ENCODE peak calls at places on chromosome 14, in eight cellular contexts. B, W, X, N, T, V, A and S are unnamed samples.
A peak's percentile ranks its signal among the peaks of the same experiment; 100 is the strongest.

GRCh38 chr14:67875175-67876006 is 55.8 kb downstream of the RAD51B start:
- DNase-seq in B (no peak), W (no peak), X (no peak), N (no peak), T (no peak), V (no peak), A (no peak), S (no peak)

GRCh38 chr14:60506985-60507829 is 1.7 kb upstream of the SIX6 start:
- DNase-seq in B (no peak), W (no peak), X (peak; percentile 54), N (no peak), T (no peak), V (no peak), A (no peak), S (peak; percentile 59)

GRCh38 chr14:98952595-98953325 is 319.2 kb downstream of the BCL11B start:
- DNase-seq in B (peak; percentile 84), W (no peak), X (no peak), N (peak; percentile 84), T (no peak), V (no peak), A (peak; percentile 85), S (peak; percentile 89)

GRCh38 chr14:104108570-104109060 is 23.1 kb downstream of the ASPG start:
- DNase-seq in B (no peak), W (no peak), X (peak; percentile 56), N (no peak), T (no peak), V (no peak), A (no peak), S (peak; percentile 83)

GRCh38 chr14:23877538-23878180 is 75.9 kb upstream of the DHRS4 start:
- DNase-seq in B (no peak), W (no peak), X (no peak), N (no peak), T (no peak), V (no peak), A (peak; percentile 8), S (no peak)

GRCh38 chr14:53355581-53356112 is 202.5 kb upstream of the DDHD1 start:
- DNase-seq in B (peak; percentile 65), W (peak; percentile 82), X (peak; percentile 89), N (peak; percentile 60), T (no peak), V (no peak), A (peak; percentile 65), S (peak; percentile 37)

GRCh38 chr14:100541621-100542560 is 45.3 kb downstream of the BEGAIN start:
- DNase-seq in B (no peak), W (no peak), X (no peak), N (no peak), T (no peak), V (no peak), A (no peak), S (peak; percentile 83)

GRCh38 chr14:73743431-73743931 is 29.3 kb upstream of the PNMA1 start:
- DNase-seq in B (no peak), W (no peak), X (no peak), N (no peak), T (peak; percentile 18), V (peak; percentile 68), A (no peak), S (peak; percentile 89)

GRCh38 chr14:73457050-73457934 is 1.1 kb downstream of the NUMB start:
- DNase-seq in B (peak; percentile 78), W (peak; percentile 33), X (peak; percentile 55), N (peak; percentile 11), T (no peak), V (peak; percentile 32), A (peak; percentile 83), S (peak; percentile 80)

DNA sequence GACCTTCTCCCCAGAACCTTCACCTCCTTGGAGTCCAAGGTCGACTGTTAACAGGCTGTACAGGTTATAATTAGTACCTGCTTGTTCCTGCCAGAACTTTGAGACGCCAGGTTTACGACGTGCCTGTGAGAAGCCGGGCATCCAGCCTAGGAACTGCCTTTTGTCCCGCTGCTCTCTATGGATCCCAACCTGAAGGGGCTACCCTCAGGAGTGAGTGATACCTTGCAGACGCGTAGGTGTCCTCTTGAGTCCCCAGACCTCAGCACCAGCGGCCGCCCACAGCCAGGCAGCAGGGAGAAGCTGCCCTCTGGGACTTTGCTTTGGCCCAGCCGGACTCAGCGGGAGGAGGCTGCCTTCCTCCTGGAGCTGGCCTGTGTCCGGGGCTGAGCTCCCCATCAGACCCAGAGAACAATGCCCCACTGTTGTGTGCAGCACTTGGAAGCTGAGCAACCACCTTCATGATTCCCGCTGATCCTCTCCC is 16.2 kb downstream of the SYNE3 start:
- DNase-seq in B (no peak), W (no peak), X (no peak), N (no peak), T (no peak), V (no peak), A (no peak), S (no peak)
- H3K4me1 ChIP-seq in B (peaks cover 4% of the 10 kb centered on the region), W (peaks cover 42% of the 10 kb centered on the region), X (peaks cover 6% of the 10 kb centered on the region), N (peaks cover 46% of the 10 kb centered on the region), T (peaks cover 86% of the 10 kb centered on the region), V (peaks cover 63% of the 10 kb centered on the region), A (peaks cover 34% of the 10 kb centered on the region), S (peaks cover 44% of the 10 kb centered on the region)

GRCh38 chr14:79280400-79280670 is 931.0 kb downstream of the DIO2 start:
- DNase-seq in B (no peak), W (no peak), X (no peak), N (no peak), T (no peak), V (no peak), A (no peak), S (no peak)
- H3K4me2 ChIP-seq in B (peak overlapping the region; percentile 96), W (peak overlapping the region; percentile 89), X (peak overlapping the region; percentile 93), N (peak overlapping the region; percentile 81), T (no peak overlapping the region), V (no peak overlapping the region), A (no peak overlapping the region), S (peak overlapping the region; percentile 75)

GRCh38 chr14:30888480-30889243 is 14.3 kb downstream of the COCH start:
- DNase-seq in B (no peak), W (no peak), X (no peak), N (no peak), T (no peak), V (no peak), A (no peak), S (no peak)

GRCh38 chr14:30894923-30895515 is 20.7 kb downstream of the COCH start:
- DNase-seq in B (no peak), W (no peak), X (no peak), N (no peak), T (no peak), V (no peak), A (no peak), S (no peak)

GRCh38 chr14:30896435-30896834 is 22.1 kb downstream of the COCH start:
- DNase-seq in B (no peak), W (no peak), X (no peak), N (no peak), T (no peak), V (no peak), A (no peak), S (no peak)

GRCh38 chr14:30889244-30889594 is 14.9 kb downstream of the COCH start:
- DNase-seq in B (no peak), W (no peak), X (no peak), N (no peak), T (no peak), V (no peak), A (no peak), S (no peak)

DNA sequence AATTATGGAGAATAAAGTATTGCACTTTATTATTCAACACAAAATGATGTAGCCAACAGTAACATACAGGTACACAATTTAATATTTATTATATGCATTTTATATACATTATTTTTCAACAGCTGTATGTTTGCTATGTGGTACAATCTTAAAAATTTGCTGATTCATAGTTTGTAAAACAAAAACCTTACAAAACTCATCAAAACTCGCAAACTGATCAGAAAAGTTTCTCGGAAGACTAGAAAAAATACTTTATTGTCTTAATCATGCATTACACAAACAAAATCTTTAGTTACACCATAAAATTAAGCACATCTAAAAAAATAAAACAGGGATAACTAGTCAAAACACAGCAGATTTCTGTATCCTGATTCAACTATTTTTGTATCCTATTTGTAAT is 19.5 kb downstream of the COCH start:
- DNase-seq in B (no peak), W (no peak), X (no peak), N (no peak), T (no peak), V (no peak), A (no peak), S (no peak)
- H4K20me1 ChIP-seq in B (no peaks in the 10 kb centered on the region), W (peaks cover 3% of the 10 kb centered on the region), X (no peaks in the 10 kb centered on the region), N (no peaks in the 10 kb centered on the region), T (no peaks in the 10 kb centered on the region), V (no peaks in the 10 kb centered on the region), A (no peaks in the 10 kb centered on the region), S (peaks cover 7% of the 10 kb centered on the region)

GRCh38 chr14:79544671-79545070 is 666.6 kb downstream of the DIO2 start:
- DNase-seq in B (no peak), W (peak; percentile 95), X (no peak), N (peak; percentile 14), T (no peak), V (no peak), A (peak; percentile 20), S (no peak)

GRCh38 chr14:79543966-79544365 is 667.3 kb downstream of the DIO2 start:
- DNase-seq in B (no peak), W (peak; percentile 66), X (peak; percentile 68), N (peak; percentile 61), T (no peak), V (peak; percentile 2), A (peak; percentile 44), S (no peak)

GRCh38 chr14:79540394-79540793 is 670.9 kb downstream of the DIO2 start:
- DNase-seq in B (no peak), W (no peak), X (no peak), N (no peak), T (no peak), V (no peak), A (no peak), S (no peak)

GRCh38 chr14:79542121-79542520 is 669.2 kb downstream of the DIO2 start:
- DNase-seq in B (no peak), W (no peak), X (no peak), N (no peak), T (no peak), V (no peak), A (no peak), S (no peak)

DNA sequence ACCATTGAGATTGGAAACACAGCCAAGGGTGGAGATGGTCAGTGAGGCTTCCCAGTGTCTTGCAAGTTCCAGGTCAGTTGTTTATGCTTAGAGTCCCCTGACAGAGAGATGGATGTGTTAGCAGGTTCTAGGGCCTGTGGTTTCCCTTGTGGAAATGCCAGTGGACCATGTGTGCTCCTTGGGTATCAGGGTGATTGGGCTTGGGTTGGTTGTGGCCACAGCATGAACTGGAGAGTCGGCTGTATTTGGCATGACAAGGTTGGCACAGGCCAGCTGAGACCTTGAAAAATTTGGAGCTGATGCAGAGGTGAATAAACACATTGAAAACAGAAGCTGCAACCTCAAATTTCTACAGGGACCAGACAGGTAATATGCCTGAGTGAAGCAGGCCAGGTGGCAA is 668.0 kb downstream of the DIO2 start:
- DNase-seq in B (no peak), W (no peak), X (no peak), N (no peak), T (no peak), V (no peak), A (no peak), S (no peak)
- H3K4me1 ChIP-seq in B (no peaks in the 10 kb centered on the region), W (peaks cover 16% of the 10 kb centered on the region), X (peaks cover 12% of the 10 kb centered on the region), N (peaks cover 2% of the 10 kb centered on the region), T (no peaks in the 10 kb centered on the region), V (no peaks in the 10 kb centered on the region), A (no peaks in the 10 kb centered on the region), S (peaks cover 26% of the 10 kb centered on the region)

DNA sequence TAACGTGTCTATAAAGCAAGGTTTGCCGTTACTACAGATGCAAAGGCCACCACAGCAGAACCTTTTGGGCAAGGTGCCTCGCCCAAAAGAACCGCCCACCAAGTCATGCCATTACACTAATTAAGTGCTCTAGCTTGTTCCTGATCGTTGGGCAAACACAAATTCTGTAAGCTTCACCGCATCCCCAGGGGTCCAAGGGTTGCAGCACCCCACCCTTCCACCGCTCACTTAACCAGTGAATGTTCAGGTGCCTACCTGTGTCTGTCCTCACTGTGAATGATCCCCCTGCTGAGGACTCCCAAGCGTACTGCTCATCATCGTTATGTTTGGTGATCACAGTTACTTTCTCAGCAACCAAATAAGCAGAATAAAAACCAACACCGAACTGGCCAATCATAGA is 1.3 kb downstream of the HSP90AA1 start:
- DNase-seq in B (no peak), W (no peak), X (no peak), N (no peak), T (no peak), V (no peak), A (peak; percentile 26), S (no peak)
- H3K4me2 ChIP-seq in B (peak overlapping the region; percentile 61), W (peak overlapping the region; percentile 99), X (peak overlapping the region; percentile 97), N (peak overlapping the region; percentile 68), T (peak overlapping the region; percentile 74), V (peak overlapping the region; percentile 99), A (peak overlapping the region; percentile 90), S (peak overlapping the region; percentile 96)